ENCODE peak calls at places on chromosomes 6 and 20, in nine cellular contexts. Q is HFF-Myc, Z is PC-9, E is transverse colon, U is spleen, P is fibroblast of lung, Y is astrocyte of the spinal cord, N is cardiac fibroblast, M is BJ. J is an unnamed sample.

GRCh38 chr6:7515363-7515762 is 26.1 kb upstream of the DSP start:
- DNase-seq in Q (no peak), Z (no peak), E (no peak), U (no peak), P (no peak), Y (no peak), N (no peak), M (no peak), J (no peak)

GRCh38 chr6:14964486-14964885 is 281.4 kb upstream of the JARID2 start:
- DNase-seq in Q (no peak), Z (no peak), E (no peak), U (no peak), P (no peak), Y (no peak), N (no peak), M (no peak), J (no peak)

GRCh38 chr6:169165561-169166300 is 87.9 kb downstream of the THBS2 start:
- DNase-seq in Q (no peak), Z (no peak), E (no peak), U (no peak), P (peak), Y (peak), N (peak), M (no peak), J (no peak)

GRCh38 chr6:114154812-114155211 is 183.9 kb upstream of the HDAC2 start:
- DNase-seq in Q (no peak), Z (no peak), E (no peak), U (no peak), P (no peak), Y (no peak), N (no peak), M (no peak), J (no peak)

GRCh38 chr6:3267162-3267561 is 8.4 kb downstream of the PSMG4 start:
- DNase-seq in Q (no peak), Z (no peak), E (no peak), U (peak), P (no peak), Y (no peak), N (no peak), M (no peak), J (no peak)

GRCh38 chr20:4814696-4815252 is 93.1 kb downstream of the PRND start:
- DNase-seq in Q (no peak), Z (no peak), E (peak), U (peak), P (no peak), Y (no peak), N (no peak), M (no peak), J (no peak)

GRCh38 chr20:63521602-63522001 is 1.0 kb downstream of the PPDPF start:
- DNase-seq in Q (no peak), Z (no peak), E (no peak), U (peak), P (no peak), Y (no peak), N (no peak), M (no peak), J (no peak)

GRCh38 chr6:140346461-140346860 is 972.0 kb upstream of the CITED2 start:
- DNase-seq in Q (no peak), Z (no peak), E (no peak), U (no peak), P (peak), Y (peak), N (peak), M (peak), J (no peak)

GRCh38 chr20:32779500-32780215 is 17.5 kb downstream of the DNMT3B start:
- DNase-seq in Q (no peak), Z (no peak), E (no peak), U (no peak), P (no peak), Y (no peak), N (no peak), M (no peak), J (no peak)

GRCh38 chr20:25308671-25309394 is 60.9 kb downstream of the PYGB start:
- DNase-seq in Q (no peak), Z (peak), E (no peak), U (peak), P (peak), Y (peak), N (peak), M (no peak), J (peak)

GRCh38 chr6:1906625-1907024 is 296.9 kb downstream of the FOXC1 start:
- DNase-seq in Q (no peak), Z (no peak), E (no peak), U (no peak), P (no peak), Y (no peak), N (no peak), M (no peak), J (no peak)

GRCh38 chr20:17227669-17228623 is 1.1 kb downstream of the PCSK2 start:
- DNase-seq in Q (no peak), Z (no peak), E (no peak), U (no peak), P (peak), Y (no peak), N (no peak), M (no peak), J (no peak)

GRCh38 chr6:12001004-12001705 is 11.0 kb upstream of the HIVEP1 start:
- DNase-seq in Q (no peak), Z (no peak), E (no peak), U (no peak), P (no peak), Y (no peak), N (peak), M (no peak), J (no peak)

GRCh38 chr6:33069021-33069738 is 4.3 kb downstream of the HLA-DPA1 start:
- DNase-seq in Q (no peak), Z (no peak), E (no peak), U (no peak), P (no peak), Y (no peak), N (no peak), M (no peak), J (no peak)
- TF ChIP-seq CTCF in Q (no peak), Z (no peak), E (no peak), U (no peak), P (no peak), Y (no peak), N (no peak), M (no peak), J (no peak)

DNA sequence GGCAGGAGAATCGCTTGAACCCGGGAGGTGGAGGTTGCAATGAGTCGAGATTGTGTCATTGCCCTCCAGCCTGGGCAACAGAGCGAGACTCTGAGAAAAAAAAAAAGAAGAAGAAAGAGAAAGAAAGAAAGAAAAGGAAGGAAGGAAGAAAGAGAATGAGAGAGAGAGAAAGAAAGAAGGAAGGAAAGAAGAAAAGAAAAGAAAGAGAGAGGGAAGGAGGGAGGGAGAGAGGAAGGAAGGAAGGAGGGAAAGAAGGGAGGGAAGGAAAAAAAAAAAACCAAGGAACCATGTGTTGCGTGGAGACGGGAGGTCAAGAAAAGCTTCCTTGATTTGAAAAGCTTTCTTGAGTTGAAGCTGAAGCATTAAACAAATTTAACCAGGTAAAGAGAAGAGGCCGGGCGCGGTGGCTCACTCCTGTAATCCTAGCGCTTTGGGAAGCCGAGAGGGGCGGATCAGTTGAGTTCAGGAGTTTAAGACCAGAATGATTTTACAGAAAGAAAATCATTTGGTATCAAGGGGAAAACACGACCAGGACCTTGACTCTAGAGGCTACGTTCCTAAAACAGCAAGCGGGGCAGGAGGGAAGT is 90.5 kb upstream of the PRSS16 start:
- DNase-seq in Q (no peak), Z (no peak), E (no peak), U (no peak), P (no peak), Y (no peak), N (peak), M (no peak), J (no peak)
- H3K4me3 ChIP-seq in Q (peak), Z (peak), E (peak), U (peak), P (peak), Y (peak), N (peak), M (peak), J (peak)

GRCh38 chr6:36874016-36874442 is 574 bp downstream of the PPIL1 start:
- DNase-seq in Q (no peak), Z (no peak), E (peak), U (no peak), P (peak), Y (no peak), N (peak), M (no peak), J (no peak)
- TF ChIP-seq CTCF in Q (no peak), Z (no peak), E (no peak), U (no peak), P (no peak), Y (no peak), N (no peak), M (no peak), J (no peak)

DNA sequence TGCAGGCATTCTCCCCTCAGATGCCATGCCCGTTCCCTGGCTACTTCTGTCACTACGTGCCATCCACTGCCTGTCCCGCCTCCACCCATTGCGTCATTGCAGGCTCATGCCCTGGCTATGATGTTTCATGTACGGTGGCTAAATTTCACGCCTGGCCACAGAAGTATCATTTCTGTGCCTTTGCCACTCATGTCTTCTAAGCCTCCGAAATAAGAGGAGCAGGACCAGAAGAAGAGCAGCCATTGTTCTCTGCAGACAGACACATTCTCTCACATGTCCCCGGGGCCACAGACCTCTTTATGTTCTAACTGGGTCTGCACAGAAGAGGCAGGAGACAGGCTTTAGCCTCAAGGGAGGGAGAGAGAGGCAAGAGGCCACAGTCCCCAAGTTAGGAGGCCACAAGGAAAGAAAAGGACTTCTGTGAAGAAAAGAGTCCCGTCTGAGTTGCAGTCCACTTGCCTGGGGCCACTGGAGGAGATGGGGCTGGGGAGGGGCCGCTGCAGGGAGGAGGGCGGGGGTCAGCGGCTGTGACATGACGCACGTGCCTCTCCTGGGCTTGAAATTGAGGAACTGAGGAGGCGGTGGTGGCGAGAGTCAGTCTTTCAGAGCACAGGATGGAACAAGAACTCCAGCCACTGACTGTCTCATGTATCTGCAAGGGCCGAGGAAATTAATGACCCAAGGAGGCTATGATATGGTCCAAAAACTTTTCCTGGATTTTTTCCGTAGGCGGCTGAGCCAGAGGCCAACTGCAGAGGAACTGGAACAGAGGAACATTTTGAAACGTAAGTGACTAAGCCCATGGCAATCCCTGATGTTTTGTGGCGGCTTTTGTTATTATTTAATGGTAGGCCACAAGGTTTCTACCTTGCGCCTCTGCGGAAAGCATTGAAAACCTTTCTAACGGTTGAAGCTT is 55.9 kb downstream of the TBC1D7 start:
- DNase-seq in Q (no peak), Z (no peak), E (peak), U (peak), P (peak), Y (no peak), N (no peak), M (no peak), J (no peak)
- H3K4me3 ChIP-seq in Q (no peak), Z (no peak), E (no peak), U (peak), P (no peak), Y (no peak), N (no peak), M (no peak), J (no peak)

GRCh38 chr6:52992980-52993379 is 2.1 kb downstream of the GSTA4 start:
- DNase-seq in Q (no peak), Z (no peak), E (no peak), U (no peak), P (peak), Y (peak), N (peak), M (no peak), J (no peak)

GRCh38 chr6:52993461-52993860 is 1.6 kb downstream of the GSTA4 start:
- DNase-seq in Q (no peak), Z (no peak), E (no peak), U (no peak), P (no peak), Y (peak), N (peak), M (no peak), J (no peak)

GRCh38 chr6:52994789-52995078 is 350 bp downstream of the GSTA4 start:
- DNase-seq in Q (no peak), Z (no peak), E (peak), U (peak), P (peak), Y (no peak), N (no peak), M (no peak), J (no peak)

GRCh38 chr6:52995913-52996685 is 1.0 kb upstream of the GSTA4 start:
- DNase-seq in Q (peak), Z (peak), E (peak), U (peak), P (peak), Y (peak), N (peak), M (no peak), J (peak)

DNA sequence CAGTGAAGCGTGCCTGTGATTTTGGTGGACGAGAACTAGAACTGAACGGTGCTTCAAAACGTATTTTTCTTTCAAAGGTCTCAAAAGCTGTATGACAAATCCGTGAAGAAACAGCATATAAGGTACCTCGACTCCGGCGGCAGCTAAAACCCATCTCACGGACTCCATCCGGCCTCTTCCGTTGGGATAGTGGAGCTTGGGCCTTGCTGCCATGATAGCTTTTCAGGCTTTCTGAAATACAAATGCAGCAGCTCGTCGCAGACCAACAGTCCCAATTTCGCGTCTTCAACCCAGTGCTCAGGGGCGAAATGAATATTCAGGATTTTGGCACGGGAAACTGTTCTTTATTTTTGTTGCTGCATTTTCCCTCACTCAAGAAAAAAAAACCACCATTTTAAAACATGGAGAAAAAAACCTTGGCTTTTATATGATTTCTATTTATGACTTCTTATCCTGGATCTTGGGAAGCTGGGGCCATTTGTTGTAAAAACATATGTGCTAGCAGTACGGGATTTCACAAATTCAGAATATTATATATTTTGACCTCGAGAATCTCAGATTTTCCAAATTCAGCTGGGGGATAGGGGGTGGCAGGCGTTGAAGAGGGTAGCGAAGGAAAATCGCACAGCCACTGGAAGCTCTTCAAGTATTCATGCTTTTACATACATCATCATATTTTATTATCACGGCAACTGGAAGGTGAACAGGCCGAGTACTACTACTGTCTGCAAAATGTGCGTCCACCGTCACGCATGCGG is 874 bp downstream of the GSTA4 start:
- DNase-seq in Q (no peak), Z (no peak), E (peak), U (no peak), P (peak), Y (peak), N (peak), M (no peak), J (no peak)
- TF ChIP-seq CTCF in Q (no peak), Z (no peak), E (no peak), U (no peak), P (no peak), Y (no peak), N (no peak), M (no peak), J (no peak)

GRCh38 chr6:68634503-68635411 is at the start of gene ADGRB3:
- DNase-seq in Q (no peak), Z (peak), E (peak), U (peak), P (peak), Y (peak), N (peak), M (no peak), J (peak)

GRCh38 chr6:68635412-68635705 is 277 bp downstream of the ADGRB3 start:
- DNase-seq in Q (no peak), Z (no peak), E (no peak), U (no peak), P (no peak), Y (no peak), N (no peak), M (no peak), J (no peak)

GRCh38 chr6:68635706-68636513 is 828 bp downstream of the ADGRB3 start:
- DNase-seq in Q (no peak), Z (no peak), E (no peak), U (no peak), P (no peak), Y (peak), N (peak), M (no peak), J (no peak)

GRCh38 chr6:68632620-68633195 is 2.4 kb upstream of the ADGRB3 start:
- DNase-seq in Q (no peak), Z (no peak), E (no peak), U (no peak), P (no peak), Y (no peak), N (no peak), M (no peak), J (no peak)

GRCh38 chr6:68633654-68634502 is 1.2 kb upstream of the ADGRB3 start:
- DNase-seq in Q (no peak), Z (no peak), E (no peak), U (no peak), P (no peak), Y (no peak), N (no peak), M (no peak), J (no peak)
- H3K4me3 ChIP-seq in Q (no peak), Z (no peak), E (peak), U (peak), P (peak), Y (peak), N (peak), M (peak), J (peak)

GRCh38 chr20:2476742-2477615 is 6.4 kb upstream of the SNRPB start:
- DNase-seq in Q (no peak), Z (no peak), E (no peak), U (no peak), P (no peak), Y (no peak), N (no peak), M (no peak), J (no peak)
- TF ChIP-seq CTCF in Q (no peak), Z (no peak), E (no peak), U (no peak), P (no peak), Y (no peak), N (no peak), M (peak), J (no peak)

DNA sequence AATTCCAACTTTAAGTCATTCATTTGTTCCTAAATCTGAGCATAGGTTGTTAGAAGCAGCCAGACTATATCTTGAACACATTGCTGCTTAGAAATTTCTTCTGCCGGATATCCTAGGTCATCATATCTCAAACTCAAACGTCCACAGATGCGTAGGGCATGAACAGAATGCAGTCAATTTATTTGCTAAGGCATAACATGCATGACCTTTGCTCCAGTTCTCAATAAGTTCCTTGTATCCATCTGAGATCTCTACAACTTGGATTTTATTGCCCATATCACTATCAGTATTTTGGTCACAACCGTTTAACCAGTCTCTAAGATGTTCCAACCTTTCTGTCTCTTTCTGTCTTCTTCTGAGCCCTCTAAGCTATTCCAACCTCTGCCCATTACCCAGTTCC is 210.9 kb upstream of the MANEA start:
- DNase-seq in Q (no peak), Z (no peak), E (no peak), U (no peak), P (no peak), Y (no peak), N (no peak), M (no peak), J (no peak)
- H3K4me3 ChIP-seq in Q (no peak), Z (no peak), E (no peak), U (no peak), P (no peak), Y (no peak), N (no peak), M (no peak), J (no peak)

GRCh38 chr6:163554663-163555062 is 140.1 kb downstream of the QKI start:
- DNase-seq in Q (peak), Z (peak), E (peak), U (peak), P (peak), Y (peak), N (peak), M (no peak), J (no peak)
- TF ChIP-seq CTCF in Q (peak), Z (peak), E (peak), U (peak), P (peak), Y (peak), N (peak), M (peak), J (peak)

J was measured in astrocyte of the cerebellum.